ENCODE peak calls at places on chromosomes 4 and X, in ten cellular contexts. P is A673, A is hepatocyte, Q is choroid plexus epithelial cell, H is thoracic aorta, O is AG09319, V is WERI-Rb-1, X is epithelial cell of esophagus, Y is HCT116, F is WTC11. Z is an unnamed sample.

GRCh38 chr4:38456096-38456495 is 207.9 kb upstream of the KLF3 start:
- DNase-seq in P (no peak), A (no peak), Q (no peak), H (no peak), O (no peak), V (no peak), X (no peak), Y (no peak), F (no peak), Z (no peak)

GRCh38 chr4:38869511-38869910 is 1.9 kb downstream of the FAM114A1 start:
- DNase-seq in P (no peak), A (no peak), Q (no peak), H (no peak), O (no peak), V (no peak), X (no peak), Y (no peak), F (no peak), Z (no peak)

GRCh38 chrX:31609130-31609529 is 537.3 kb upstream of the FTHL17 start:
- DNase-seq in P (no peak), A (peak; percentile 19), Q (peak; percentile 93), H (no peak), O (peak; percentile 32), V (no peak), X (peak; percentile 90), Y (no peak), F (no peak), Z (no peak)

GRCh38 chrX:73850124-73851013 is 287.4 kb downstream of the CHIC1 start:
- DNase-seq in P (peak; percentile 51), A (peak; percentile 13), Q (peak; percentile 53), H (no peak), O (no peak), V (no peak), X (peak; percentile 30), Y (peak; percentile 7), F (peak; percentile 29), Z (no peak)

GRCh38 chrX:53831662-53832635 is 145.4 kb upstream of the HUWE1 start:
- DNase-seq in P (peak; percentile 50), A (peak; percentile 45), Q (peak; percentile 53), H (no peak), O (no peak), V (peak; percentile 41), X (peak; percentile 55), Y (peak; percentile 28), F (peak; percentile 33), Z (peak; percentile 19)

GRCh38 chr4:5204781-5205180 is 153.5 kb downstream of the STK32B start:
- DNase-seq in P (peak; percentile 94), A (no peak), Q (no peak), H (no peak), O (no peak), V (peak; percentile 54), X (no peak), Y (no peak), F (no peak), Z (no peak)

GRCh38 chrX:44235534-44235933 is 107.9 kb downstream of the EFHC2 start:
- DNase-seq in P (no peak), A (no peak), Q (no peak), H (no peak), O (no peak), V (no peak), X (no peak), Y (no peak), F (no peak), Z (no peak)

GRCh38 chr4:530017-530781 is 31.2 kb downstream of the PIGG start:
- DNase-seq in P (no peak), A (no peak), Q (no peak), H (no peak), O (no peak), V (no peak), X (no peak), Y (no peak), F (no peak), Z (no peak)

GRCh38 chr4:73417973-73418372 is 13.9 kb downstream of the ALB start:
- DNase-seq in P (no peak), A (no peak), Q (peak; percentile 9), H (no peak), O (no peak), V (no peak), X (peak; percentile 34), Y (no peak), F (no peak), Z (no peak)

GRCh38 chrX:36961590-36961989 is 46.6 kb upstream of the FAM47C start:
- DNase-seq in P (peak; percentile 15), A (no peak), Q (no peak), H (no peak), O (no peak), V (no peak), X (no peak), Y (peak; percentile 15), F (no peak), Z (peak; percentile 26)

GRCh38 chr4:792729-793108 is 33.2 kb downstream of the CPLX1 start:
- DNase-seq in P (no peak), A (no peak), Q (no peak), H (no peak), O (no peak), V (no peak), X (no peak), Y (no peak), F (no peak), Z (no peak)

GRCh38 chrX:110322603-110323002 is 4.7 kb upstream of the AMMECR1 start:
- DNase-seq in P (peak; percentile 21), A (no peak), Q (no peak), H (no peak), O (no peak), V (no peak), X (peak; percentile 22), Y (no peak), F (no peak), Z (no peak)

DNA sequence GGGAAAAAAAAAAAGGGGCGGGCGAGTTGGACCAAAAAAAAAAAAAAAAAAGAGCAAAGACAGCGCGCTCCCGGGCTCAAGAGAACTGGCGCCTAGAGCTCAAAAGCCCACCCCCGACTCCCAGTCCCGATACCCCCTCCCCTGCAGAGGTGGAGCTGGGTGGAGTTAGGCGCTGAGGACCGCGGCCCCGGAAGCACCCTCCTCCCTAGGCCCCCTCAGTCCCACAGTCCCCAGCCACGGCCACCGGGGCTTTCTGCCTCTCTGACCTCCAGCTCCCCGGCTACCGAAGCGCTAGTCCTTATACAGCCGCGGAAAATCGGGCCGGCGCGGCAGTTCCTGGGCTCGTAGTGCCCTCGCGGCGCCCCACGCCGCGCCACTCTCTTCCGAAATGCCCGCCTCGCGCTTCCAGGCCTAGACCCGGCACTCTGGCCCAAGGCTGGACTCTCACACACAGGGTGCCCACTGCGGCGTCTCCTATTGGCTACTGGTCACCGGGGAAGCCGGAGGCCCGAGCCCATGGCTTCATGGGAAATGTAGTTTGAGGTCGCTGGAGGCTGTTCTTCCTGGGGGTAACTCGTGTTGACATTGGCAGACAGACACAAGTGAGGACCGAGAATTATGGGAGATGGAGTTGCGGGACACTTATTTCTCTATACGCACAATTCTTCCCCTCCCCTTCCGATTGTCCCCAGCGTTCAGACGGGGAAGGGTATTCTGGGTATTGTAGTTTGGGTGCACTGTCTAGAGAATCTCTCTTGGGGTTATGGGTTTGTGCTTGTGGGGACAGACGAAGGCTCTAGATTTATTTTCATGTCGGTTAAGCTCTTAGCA is at the start of gene ENOX2:
- DNase-seq in P (peak; percentile 96), A (peak; percentile 94), Q (peak; percentile 98), H (peak; percentile 80), O (peak; percentile 87), V (peak; percentile 94), X (peak; percentile 95), Y (peak; percentile 91), F (peak; percentile 87), Z (peak; percentile 82)
- TF ChIP-seq CTCF in P (no peak), A (no peak), Q (peak; percentile 7), H (no peak), O (no peak), V (no peak), X (no peak), Y (no peak), F (no peak), Z (no peak)

DNA sequence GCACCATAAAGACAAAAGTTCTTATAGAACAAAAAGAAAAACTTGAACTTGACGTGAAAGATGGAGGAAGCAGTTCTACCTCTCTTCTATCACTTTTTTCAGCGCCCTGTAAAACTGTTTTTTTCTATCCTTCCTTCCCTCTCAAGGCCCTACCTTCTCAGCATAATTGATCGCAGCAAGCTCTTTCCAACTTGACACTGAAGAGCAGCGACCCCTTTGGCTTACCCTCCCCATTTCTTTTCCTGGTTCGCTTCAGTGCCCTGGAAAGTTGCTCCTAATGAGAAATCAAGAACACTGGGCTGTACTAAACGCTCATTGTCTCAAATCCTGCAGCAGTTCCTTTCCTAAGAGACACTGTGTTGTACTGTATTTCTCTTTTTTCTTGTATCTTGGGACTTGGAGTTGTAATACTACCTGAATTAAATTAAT is 150.6 kb upstream of the SLC4A4 start:
- DNase-seq in P (no peak), A (no peak), Q (no peak), H (no peak), O (no peak), V (no peak), X (no peak), Y (no peak), F (no peak), Z (no peak)
- TF ChIP-seq CTCF in P (no peak), A (no peak), Q (no peak), H (no peak), O (no peak), V (no peak), X (no peak), Y (no peak), F (no peak), Z (no peak)

DNA sequence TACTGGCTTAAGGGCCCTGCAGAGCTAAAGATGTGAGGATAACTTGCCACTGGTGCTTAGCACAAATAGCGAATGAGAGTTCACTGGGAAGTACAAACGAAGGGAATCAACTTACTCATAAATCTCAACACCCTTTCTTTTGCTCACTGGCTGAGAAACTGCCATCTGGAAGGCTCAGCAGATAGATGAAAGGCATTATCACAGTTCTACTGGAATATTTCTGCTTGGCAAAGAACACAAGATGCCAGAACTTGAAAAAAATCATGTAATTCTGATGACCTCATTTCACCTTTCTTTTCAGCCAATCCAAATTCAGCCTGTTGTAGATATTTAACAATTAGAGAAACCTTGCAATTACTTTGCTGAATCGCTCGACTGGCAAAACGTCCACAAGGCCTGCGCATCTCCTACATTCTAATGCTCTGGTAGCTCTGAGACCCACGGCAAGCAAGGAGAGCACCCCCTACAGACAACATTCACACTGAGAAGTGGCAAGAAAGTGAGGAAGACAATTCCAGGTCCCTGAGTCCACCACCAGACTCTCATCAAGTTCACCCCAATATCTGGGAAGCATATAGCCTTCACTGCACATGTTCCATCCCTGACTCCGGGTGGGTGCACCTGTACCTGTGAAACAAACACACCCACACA is 27.5 kb downstream of the TSPAN5 start:
- DNase-seq in P (peak; percentile 17), A (no peak), Q (no peak), H (no peak), O (no peak), V (peak; percentile 43), X (no peak), Y (no peak), F (no peak), Z (no peak)
- TF ChIP-seq CTCF in P (peak; percentile 42), A (no peak), Q (peak; percentile 9), H (no peak), O (no peak), V (peak; percentile 69), X (no peak), Y (no peak), F (no peak), Z (no peak)

DNA sequence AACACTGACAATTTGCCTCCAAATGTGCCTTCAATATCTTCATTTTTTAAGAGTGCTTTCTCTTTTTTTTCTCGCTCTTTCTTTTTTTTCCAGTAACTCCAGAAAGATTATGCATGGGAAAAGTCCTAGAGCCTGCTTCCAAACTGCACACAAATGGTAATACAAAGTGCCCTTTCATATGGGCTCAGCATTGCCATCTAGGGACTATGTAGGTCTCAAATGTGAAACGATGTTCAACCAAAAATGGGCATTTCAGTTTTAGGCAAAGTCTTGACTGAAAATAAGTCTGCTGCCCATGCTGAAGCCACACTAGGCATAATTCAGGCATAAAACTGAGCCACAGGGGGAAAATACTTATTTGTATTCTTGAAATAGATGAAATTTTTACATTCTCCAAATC is 65.6 kb downstream of the SYNPO2 start:
- DNase-seq in P (peak; percentile 45), A (no peak), Q (peak; percentile 57), H (no peak), O (no peak), V (no peak), X (peak; percentile 24), Y (peak; percentile 15), F (no peak), Z (no peak)
- TF ChIP-seq CTCF in P (peak; percentile 47), A (peak; percentile 18), Q (peak; percentile 42), H (no peak), O (peak; percentile 46), V (no peak), X (peak; percentile 40), Y (no peak), F (no peak), Z (no peak)

Z was measured in glutamatergic neuron.